ENCODE peak calls at places on chromosome 13, in nine cellular contexts. N, D, U, O, P, Q, W, J and G are unnamed samples.

GRCh38 chr13:50580684-50581305 is 262.7 kb downstream of the DLEU7 start:
- DNase-seq in N (no peak), D (no peak), U (no peak), O (peak), P (no peak), Q (no peak), W (peak), J (no peak), G (no peak)

GRCh38 chr13:20969182-20969581 is 66.6 kb upstream of the XPO4 start:
- DNase-seq in N (no peak), D (no peak), U (no peak), O (peak), P (no peak), Q (no peak), W (no peak), J (no peak), G (no peak)

GRCh38 chr13:26988059-26988769 is 183.4 kb downstream of the USP12 start:
- DNase-seq in N (no peak), D (no peak), U (no peak), O (no peak), P (no peak), Q (no peak), W (no peak), J (no peak), G (no peak)

GRCh38 chr13:33799950-33800592 is 17.9 kb upstream of the RFC3 start:
- DNase-seq in N (no peak), D (no peak), U (no peak), O (peak), P (peak), Q (no peak), W (no peak), J (no peak), G (no peak)

GRCh38 chr13:74443623-74444022 is 309.4 kb upstream of the KLF12 start:
- DNase-seq in N (no peak), D (no peak), U (no peak), O (peak), P (no peak), Q (no peak), W (peak), J (no peak), G (peak)

GRCh38 chr13:100334209-100334608 is 245.3 kb downstream of the PCCA start:
- DNase-seq in N (no peak), D (no peak), U (no peak), O (no peak), P (no peak), Q (no peak), W (no peak), J (no peak), G (no peak)

GRCh38 chr13:50911051-50911690 is 1.6 kb downstream of the RNASEH2B start:
- DNase-seq in N (no peak), D (no peak), U (no peak), O (peak), P (no peak), Q (peak), W (no peak), J (no peak), G (no peak)

GRCh38 chr13:109274188-109274821 is 512.1 kb downstream of the IRS2 start:
- DNase-seq in N (no peak), D (peak), U (no peak), O (peak), P (no peak), Q (no peak), W (peak), J (peak), G (no peak)

GRCh38 chr13:21948781-21949474 is 278.1 kb downstream of the FGF9 start:
- DNase-seq in N (no peak), D (no peak), U (no peak), O (no peak), P (no peak), Q (no peak), W (no peak), J (no peak), G (no peak)

GRCh38 chr13:34217343-34218094 is 399.6 kb downstream of the RFC3 start:
- DNase-seq in N (no peak), D (no peak), U (no peak), O (no peak), P (no peak), Q (no peak), W (no peak), J (no peak), G (no peak)

GRCh38 chr13:89806594-89806993 is 1540.9 kb upstream of the MIR17HG start:
- DNase-seq in N (no peak), D (no peak), U (no peak), O (no peak), P (no peak), Q (no peak), W (no peak), J (no peak), G (no peak)

GRCh38 chr13:100387416-100387815 is 201.2 kb downstream of the GGACT start:
- DNase-seq in N (no peak), D (no peak), U (no peak), O (no peak), P (no peak), Q (no peak), W (no peak), J (no peak), G (no peak)

GRCh38 chr13:46520188-46520587 is 32.8 kb upstream of the LRCH1 start:
- DNase-seq in N (no peak), D (no peak), U (no peak), O (no peak), P (no peak), Q (no peak), W (no peak), J (no peak), G (no peak)

GRCh38 chr13:79450110-79450509 is 30.8 kb upstream of the NDFIP2 start:
- DNase-seq in N (no peak), D (no peak), U (no peak), O (no peak), P (no peak), Q (no peak), W (no peak), J (no peak), G (no peak)

GRCh38 chr13:56924401-56924800 is 216.3 kb upstream of the PRR20A start:
- DNase-seq in N (no peak), D (no peak), U (no peak), O (no peak), P (no peak), Q (no peak), W (no peak), J (no peak), G (no peak)

GRCh38 chr13:81140675-81141074 is 799.7 kb upstream of the SPRY2 start:
- DNase-seq in N (no peak), D (no peak), U (no peak), O (no peak), P (no peak), Q (no peak), W (no peak), J (peak), G (no peak)

GRCh38 chr13:109243311-109243951 is 543.0 kb downstream of the IRS2 start:
- DNase-seq in N (no peak), D (no peak), U (no peak), O (peak), P (no peak), Q (no peak), W (peak), J (peak), G (peak)

GRCh38 chr13:104953588-104953987 is 1581.9 kb downstream of the EFNB2 start:
- DNase-seq in N (no peak), D (no peak), U (no peak), O (no peak), P (no peak), Q (no peak), W (no peak), J (no peak), G (peak)

GRCh38 chr13:26425439-26426358 is 131.8 kb upstream of the WASF3 start:
- DNase-seq in N (no peak), D (peak), U (no peak), O (no peak), P (peak), Q (no peak), W (no peak), J (no peak), G (no peak)

GRCh38 chr13:78978381-78978998 is 319.5 kb upstream of the OBI1 start:
- DNase-seq in N (no peak), D (no peak), U (no peak), O (peak), P (peak), Q (no peak), W (peak), J (no peak), G (peak)

GRCh38 chr13:102128216-102128800 is 273.5 kb downstream of the FGF14 start:
- DNase-seq in N (no peak), D (no peak), U (no peak), O (peak), P (no peak), Q (no peak), W (peak), J (no peak), G (peak)

GRCh38 chr13:50610238-50610637 is 233.3 kb downstream of the DLEU7 start:
- DNase-seq in N (no peak), D (no peak), U (no peak), O (no peak), P (no peak), Q (no peak), W (no peak), J (no peak), G (no peak)

GRCh38 chr13:45700971-45701900 is 884 bp upstream of the CBY2 start:
- DNase-seq in N (no peak), D (no peak), U (no peak), O (no peak), P (no peak), Q (no peak), W (no peak), J (no peak), G (no peak)

GRCh38 chr13:44591316-44591715 is 15.2 kb upstream of the TSC22D1 start:
- DNase-seq in N (no peak), D (no peak), U (no peak), O (no peak), P (no peak), Q (no peak), W (no peak), J (peak), G (no peak)

GRCh38 chr13:75418997-75419396 is 63.0 kb downstream of the TBC1D4 start:
- DNase-seq in N (no peak), D (no peak), U (no peak), O (peak), P (no peak), Q (peak), W (no peak), J (no peak), G (no peak)